ENCODE peak calls at places on chromosomes 7 and 10, in four cellular contexts. One of them, this sample, is unnamed.

GRCh38 chr10:22442063-22442462 is 96.8 kb downstream of the SPAG6 start:
- DNase-seq in NCI-H1092 treated with DMSO at 0.1 percent for 48 hours: no peak
- DNase-seq in CD4-positive, alpha-beta T cell: no peak
- DNase-seq in GM03348: no peak
- DNase-seq in this sample: no peak

GRCh38 chr7:121275204-121275603 is 53.6 kb upstream of the WNT16 start:
- DNase-seq in NCI-H1092 treated with DMSO at 0.1 percent for 48 hours: peak; percentile 78
- DNase-seq in CD4-positive, alpha-beta T cell: no peak
- DNase-seq in GM03348: no peak
- DNase-seq in this sample: no peak

GRCh38 chr7:151745090-151745638 is 131.8 kb downstream of the PRKAG2 start:
- DNase-seq in NCI-H1092 treated with DMSO at 0.1 percent for 48 hours: no peak
- DNase-seq in CD4-positive, alpha-beta T cell: no peak
- DNase-seq in GM03348: peak; percentile 68
- DNase-seq in this sample: peak; percentile 77

GRCh38 chr10:110698340-110698739 is 54.2 kb downstream of the RBM20 start:
- DNase-seq in NCI-H1092 treated with DMSO at 0.1 percent for 48 hours: no peak
- DNase-seq in CD4-positive, alpha-beta T cell: no peak
- DNase-seq in GM03348: no peak
- DNase-seq in this sample: no peak

GRCh38 chr7:99124236-99124635 is 19.7 kb downstream of the SMURF1 start:
- DNase-seq in NCI-H1092 treated with DMSO at 0.1 percent for 48 hours: no peak
- DNase-seq in CD4-positive, alpha-beta T cell: no peak
- DNase-seq in GM03348: no peak
- DNase-seq in this sample: no peak

GRCh38 chr7:126398851-126399529 is 853.8 kb downstream of the GRM8 start:
- DNase-seq in NCI-H1092 treated with DMSO at 0.1 percent for 48 hours: no peak
- DNase-seq in CD4-positive, alpha-beta T cell: no peak
- DNase-seq in GM03348: no peak
- DNase-seq in this sample: no peak

GRCh38 chr7:45061352-45061751 is 27.4 kb downstream of the NACAD start:
- DNase-seq in NCI-H1092 treated with DMSO at 0.1 percent for 48 hours: no peak
- DNase-seq in CD4-positive, alpha-beta T cell: no peak
- DNase-seq in GM03348: no peak
- DNase-seq in this sample: no peak

GRCh38 chr10:69644658-69645295 is 14.7 kb downstream of the FAM241B start:
- DNase-seq in NCI-H1092 treated with DMSO at 0.1 percent for 48 hours: peak; percentile 24
- DNase-seq in CD4-positive, alpha-beta T cell: no peak
- DNase-seq in GM03348: peak; percentile 90
- DNase-seq in this sample: peak; percentile 21

GRCh38 chr7:105648561-105649401 is 67.5 kb upstream of the EFCAB10 start:
- DNase-seq in NCI-H1092 treated with DMSO at 0.1 percent for 48 hours: peak; percentile 74
- DNase-seq in CD4-positive, alpha-beta T cell: no peak
- DNase-seq in GM03348: no peak
- DNase-seq in this sample: no peak

GRCh38 chr10:123132576-123133477 is 2.9 kb upstream of the HMX3 start:
- DNase-seq in NCI-H1092 treated with DMSO at 0.1 percent for 48 hours: peak; percentile 67
- DNase-seq in CD4-positive, alpha-beta T cell: peak; percentile 78
- DNase-seq in GM03348: peak; percentile 91
- DNase-seq in this sample: peak; percentile 53

GRCh38 chr7:123208793-123209192 is 9.0 kb upstream of the SLC13A1 start:
- DNase-seq in NCI-H1092 treated with DMSO at 0.1 percent for 48 hours: peak; percentile 17
- DNase-seq in CD4-positive, alpha-beta T cell: no peak
- DNase-seq in GM03348: no peak
- DNase-seq in this sample: no peak

GRCh38 chr10:60238408-60239100 is 151.1 kb downstream of the ANK3 start:
- DNase-seq in NCI-H1092 treated with DMSO at 0.1 percent for 48 hours: no peak
- DNase-seq in CD4-positive, alpha-beta T cell: no peak
- DNase-seq in GM03348: peak; percentile 24
- DNase-seq in this sample: peak; percentile 57

GRCh38 chr7:6231184-6231583 is 41.2 kb downstream of the CYTH3 start:
- DNase-seq in NCI-H1092 treated with DMSO at 0.1 percent for 48 hours: no peak
- DNase-seq in CD4-positive, alpha-beta T cell: no peak
- DNase-seq in GM03348: no peak
- DNase-seq in this sample: no peak